ENCODE peak calls at places on chromosome 2, in nine cellular contexts. O is A549, B is neuronal stem cell, H is uterus, S is A673, C is PC-3, J is iPS DF 6.9, X is AG04450, Y is GM23338. N is an unnamed sample.

GRCh38 chr2:239983004-239983778 is 42.0 kb downstream of the NDUFA10 start:
- DNase-seq in X (no peak), J (no peak), S (no peak), Y (no peak), H (no peak), B (no peak), O (no peak), C (no peak), N (no peak)

GRCh38 chr2:105387225-105387624 is 11.6 kb downstream of the FHL2 start:
- DNase-seq in S (no peak), C (peak; percentile 79), B (no peak), H (no peak), X (no peak), J (no peak), Y (no peak), O (no peak), N (no peak)

GRCh38 chr2:207437857-207438166 is 92.0 kb upstream of the CREB1 start:
- DNase-seq in X (no peak), B (no peak), O (no peak), S (no peak), C (no peak), H (no peak), Y (no peak), J (no peak), N (no peak)

GRCh38 chr2:120735750-120736170 is at the start of gene GLI2:
- DNase-seq in Y (peak; percentile 90), O (peak; percentile 61), C (peak; percentile 82), X (peak; percentile 55), B (peak; percentile 81), J (no peak), S (peak; percentile 94), H (peak; percentile 81), N (peak; percentile 59)

GRCh38 chr2:140457483-140457882 is 1673.3 kb downstream of the LRP1B start:
- DNase-seq in J (no peak), S (peak; percentile 25), O (no peak), Y (no peak), X (no peak), H (no peak), B (no peak), C (no peak), N (no peak)

GRCh38 chr2:20025065-20025786 is 12.8 kb upstream of the MATN3 start:
- DNase-seq in S (peak; percentile 70), X (no peak), Y (no peak), O (no peak), H (no peak), B (no peak), C (no peak), J (no peak), N (no peak)

GRCh38 chr2:217978536-217979150 is 24.2 kb downstream of the TNS1 start:
- DNase-seq in J (peak; percentile 20), B (no peak), H (peak; percentile 56), X (no peak), Y (peak; percentile 86), S (no peak), O (no peak), C (peak; percentile 14), N (no peak)

GRCh38 chr2:232981356-232981755 is 31.7 kb downstream of the NGEF start:
- DNase-seq in C (peak; percentile 77), Y (no peak), H (no peak), J (no peak), O (no peak), B (no peak), X (no peak), S (no peak), N (no peak)

GRCh38 chr2:136065384-136065783 is 52.6 kb downstream of the CXCR4 start:
- DNase-seq in X (no peak), O (no peak), Y (no peak), H (no peak), C (no peak), B (no peak), J (no peak), S (no peak), N (no peak)

GRCh38 chr2:2326653-2327052 is 4.4 kb downstream of the MYT1L start:
- DNase-seq in O (no peak), S (no peak), X (no peak), B (no peak), C (no peak), H (no peak), J (no peak), Y (no peak), N (no peak)

GRCh38 chr2:68328901-68329300 is 9.2 kb upstream of the CNRIP1 start:
- DNase-seq in J (no peak), H (no peak), S (no peak), X (no peak), O (no peak), Y (no peak), B (no peak), C (no peak), N (no peak)

GRCh38 chr2:137348301-137348700 is 583.0 kb downstream of the THSD7B start:
- DNase-seq in C (no peak), J (no peak), O (no peak), B (no peak), H (no peak), Y (no peak), X (no peak), S (no peak), N (no peak)

GRCh38 chr2:149451417-149452165 is 121.2 kb downstream of the LYPD6 start:
- DNase-seq in J (no peak), S (no peak), X (no peak), B (no peak), Y (no peak), O (no peak), C (peak; percentile 14), H (no peak), N (no peak)

GRCh38 chr2:29106980-29107388 is 8.2 kb upstream of the CLIP4 start:
- DNase-seq in B (no peak), J (no peak), Y (no peak), O (no peak), H (no peak), C (peak; percentile 49), X (no peak), S (no peak), N (no peak)

GRCh38 chr2:118374974-118375745 is 286.9 kb downstream of the INSIG2 start:
- DNase-seq in S (no peak), B (no peak), J (no peak), H (no peak), Y (no peak), O (no peak), C (no peak), X (no peak), N (no peak)

GRCh38 chr2:130724455-130724854 is 4.4 kb upstream of the GPR148 start:
- DNase-seq in O (no peak), B (no peak), H (no peak), J (no peak), S (no peak), X (no peak), Y (no peak), C (no peak), N (no peak)

DNA sequence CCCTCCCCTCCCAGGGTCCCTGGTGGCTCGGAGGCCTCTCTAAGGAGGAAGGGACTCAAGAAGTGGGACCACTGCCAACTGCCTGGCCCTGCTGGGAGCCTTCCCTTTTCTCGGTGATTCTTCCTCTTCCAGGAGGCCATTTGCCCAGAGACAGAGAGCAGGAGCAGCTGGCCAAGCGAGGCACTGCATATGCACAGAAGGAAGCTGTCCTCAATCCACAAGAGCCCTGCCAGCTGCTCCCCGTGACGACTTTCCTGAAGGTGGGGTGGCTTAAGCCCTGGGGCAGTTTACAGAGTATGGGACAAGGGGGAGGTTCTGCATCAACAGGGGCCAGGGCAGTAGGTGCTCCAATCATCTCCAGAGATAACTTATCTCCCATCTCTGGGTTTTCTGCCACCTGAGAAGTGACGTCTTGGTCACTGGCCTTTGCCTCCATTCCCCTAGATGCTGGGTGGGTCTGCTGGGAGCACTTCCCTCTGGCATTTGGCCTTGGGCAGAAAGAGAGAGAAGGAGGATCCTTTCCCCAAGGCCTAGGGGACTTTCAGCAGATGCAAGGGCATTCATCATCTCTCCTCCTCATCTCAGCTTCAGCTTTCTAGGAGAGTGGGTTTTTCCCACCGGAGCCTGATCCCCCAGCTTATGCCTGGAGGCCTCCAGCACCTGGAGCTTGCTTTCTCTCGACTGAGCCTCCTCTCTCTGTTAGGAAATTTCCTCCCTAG is 28.5 kb downstream of the CIB4 start:
- DNase-seq in S (peak; percentile 49), J (no peak), O (no peak), X (no peak), B (no peak), H (no peak), Y (no peak), C (no peak), N (peak; percentile 50)
- H3K27ac ChIP-seq in S (no peak overlapping the region), J (no peak overlapping the region), O (peak overlapping the region; percentile 73), X (no peak overlapping the region), B (no peak overlapping the region), H (no peak overlapping the region), Y (no peak overlapping the region), C (no peak overlapping the region), N (no peak overlapping the region)

GRCh38 chr2:47035615-47036488 is 119.3 kb downstream of the STPG4 start:
- DNase-seq in H (no peak), B (no peak), J (no peak), O (no peak), C (no peak), S (no peak), Y (no peak), X (no peak), N (no peak)
- H3K27ac ChIP-seq in H (peak overlapping the region; percentile 87), B (peak overlapping the region; percentile 93), J (no peak overlapping the region), O (peak overlapping the region; percentile 97), C (peak overlapping the region; percentile 96), S (no peak overlapping the region), Y (peak overlapping the region; percentile 37), X (peak overlapping the region; percentile 100), N (peak overlapping the region; percentile 43)

GRCh38 chr2:101828267-101829017 is 130.9 kb downstream of the MAP4K4 start:
- DNase-seq in S (no peak), O (no peak), J (no peak), Y (no peak), H (no peak), C (no peak), B (no peak), X (no peak), N (no peak)

GRCh38 chr2:101826716-101827115 is 129.2 kb downstream of the MAP4K4 start:
- DNase-seq in H (no peak), Y (no peak), S (no peak), C (no peak), X (no peak), O (no peak), J (no peak), B (no peak), N (no peak)

GRCh38 chr2:101829429-101829828 is 131.9 kb downstream of the MAP4K4 start:
- DNase-seq in B (no peak), Y (no peak), C (no peak), S (no peak), H (no peak), O (no peak), J (no peak), X (no peak), N (no peak)

GRCh38 chr2:101829018-101829396 is 131.5 kb downstream of the MAP4K4 start:
- DNase-seq in S (no peak), X (no peak), H (no peak), Y (no peak), C (no peak), B (no peak), J (no peak), O (no peak), N (no peak)

GRCh38 chr2:101827246-101827645 is 129.7 kb downstream of the MAP4K4 start:
- DNase-seq in X (peak; percentile 81), O (no peak), H (no peak), C (peak; percentile 84), S (peak; percentile 26), Y (no peak), B (no peak), J (no peak), N (no peak)
- H3K27ac ChIP-seq in X (peak overlapping the region; percentile 52), O (peak overlapping the region; percentile 75), H (peak overlapping the region; percentile 57), C (peak overlapping the region; percentile 42), S (no peak overlapping the region), Y (no peak overlapping the region), B (no peak overlapping the region), J (no peak overlapping the region), N (peak overlapping the region; percentile 20)

GRCh38 chr2:63500398-63500797 is 87.9 kb downstream of the WDPCP start:
- DNase-seq in Y (no peak), X (no peak), O (no peak), B (no peak), S (no peak), H (no peak), C (no peak), J (no peak), N (no peak)
- H3K27ac ChIP-seq in Y (no peak overlapping the region), X (no peak overlapping the region), O (no peak overlapping the region), B (no peak overlapping the region), S (no peak overlapping the region), H (no peak overlapping the region), C (no peak overlapping the region), J (no peak overlapping the region), N (no peak overlapping the region)

N was measured in substantia nigra.